ENCODE peak calls at places on chromosomes 13 and 19, in five cellular contexts. M, H, C, T and A are unnamed samples.

GRCh38 chr13:93655132-93655531 is 428.5 kb downstream of the GPC6 start:
- DNase-seq in H (no peak), C (no peak), M (no peak), T (no peak), A (no peak)

GRCh38 chr13:67299731-67300130 is 69.6 kb upstream of the PCDH9 start:
- DNase-seq in H (no peak), T (no peak), M (no peak), C (no peak), A (no peak)

GRCh38 chr19:14406645-14407331 is 12.4 kb downstream of the DDX39A start:
- DNase-seq in H (no peak), C (no peak), T (no peak), M (no peak), A (no peak)

GRCh38 chr19:28168557-28168956 is 1044.4 kb downstream of the UQCRFS1 start:
- DNase-seq in C (no peak), H (peak; percentile 91), T (no peak), M (no peak), A (no peak)

GRCh38 chr13:27405521-27406134 is 18.8 kb upstream of the GTF3A start:
- DNase-seq in M (no peak), H (no peak), C (no peak), T (no peak), A (no peak)

GRCh38 chr19:46656541-46656940 is 4.4 kb downstream of the DACT3 start:
- DNase-seq in C (no peak), T (no peak), H (no peak), M (no peak), A (no peak)

GRCh38 chr13:37540228-37540627 is 58.3 kb downstream of the POSTN start:
- DNase-seq in T (no peak), C (no peak), H (no peak), M (no peak), A (no peak)

GRCh38 chr19:10812196-10812595 is 23.8 kb downstream of the TMED1 start:
- DNase-seq in M (no peak), H (peak; percentile 59), T (no peak), C (no peak), A (peak; percentile 46)

GRCh38 chr19:16581145-16581970 is 9.1 kb upstream of the SLC35E1 start:
- DNase-seq in C (no peak), M (no peak), T (peak; percentile 46), H (no peak), A (no peak)

GRCh38 chr13:44132710-44133109 is 240.9 kb upstream of the SERP2 start:
- DNase-seq in M (no peak), H (no peak), T (peak; percentile 84), C (peak; percentile 15), A (no peak)

GRCh38 chr13:44128522-44128921 is 245.1 kb upstream of the SERP2 start:
- DNase-seq in H (no peak), C (no peak), M (no peak), T (no peak), A (no peak)

GRCh38 chr13:44125943-44126469 is 246.3 kb downstream of the LACC1 start:
- DNase-seq in H (no peak), M (no peak), T (no peak), C (no peak), A (no peak)

GRCh38 chr13:44131069-44131614 is 242.5 kb upstream of the SERP2 start:
- DNase-seq in H (no peak), M (no peak), T (no peak), C (no peak), A (no peak)

DNA sequence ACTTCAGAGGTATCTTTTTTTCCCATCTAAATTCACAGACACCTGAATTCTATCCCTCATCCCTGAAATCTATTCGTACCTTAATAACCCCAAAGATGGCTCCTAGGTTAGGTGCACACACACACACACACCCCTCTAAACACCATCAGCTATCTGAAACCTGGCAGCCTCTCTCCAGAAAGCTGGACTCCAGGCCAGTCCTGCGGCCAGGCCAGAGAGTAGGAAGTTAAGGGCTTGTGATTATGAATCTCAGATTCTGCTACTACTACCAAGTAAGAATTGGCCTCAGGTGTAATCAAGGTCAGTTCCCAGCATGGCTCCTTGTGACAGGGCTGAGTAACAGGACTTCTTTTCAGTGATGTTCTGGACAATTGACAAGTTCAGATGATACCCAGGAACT is 244.2 kb upstream of the SERP2 start:
- DNase-seq in H (no peak), C (no peak), M (no peak), T (no peak), A (no peak)
- H3K4me1 ChIP-seq in H (no peaks in the 10 kb centered on the region), C (no peaks in the 10 kb centered on the region), M (no peaks in the 10 kb centered on the region), T (no peaks in the 10 kb centered on the region), A (peaks cover 8% of the 10 kb centered on the region)

DNA sequence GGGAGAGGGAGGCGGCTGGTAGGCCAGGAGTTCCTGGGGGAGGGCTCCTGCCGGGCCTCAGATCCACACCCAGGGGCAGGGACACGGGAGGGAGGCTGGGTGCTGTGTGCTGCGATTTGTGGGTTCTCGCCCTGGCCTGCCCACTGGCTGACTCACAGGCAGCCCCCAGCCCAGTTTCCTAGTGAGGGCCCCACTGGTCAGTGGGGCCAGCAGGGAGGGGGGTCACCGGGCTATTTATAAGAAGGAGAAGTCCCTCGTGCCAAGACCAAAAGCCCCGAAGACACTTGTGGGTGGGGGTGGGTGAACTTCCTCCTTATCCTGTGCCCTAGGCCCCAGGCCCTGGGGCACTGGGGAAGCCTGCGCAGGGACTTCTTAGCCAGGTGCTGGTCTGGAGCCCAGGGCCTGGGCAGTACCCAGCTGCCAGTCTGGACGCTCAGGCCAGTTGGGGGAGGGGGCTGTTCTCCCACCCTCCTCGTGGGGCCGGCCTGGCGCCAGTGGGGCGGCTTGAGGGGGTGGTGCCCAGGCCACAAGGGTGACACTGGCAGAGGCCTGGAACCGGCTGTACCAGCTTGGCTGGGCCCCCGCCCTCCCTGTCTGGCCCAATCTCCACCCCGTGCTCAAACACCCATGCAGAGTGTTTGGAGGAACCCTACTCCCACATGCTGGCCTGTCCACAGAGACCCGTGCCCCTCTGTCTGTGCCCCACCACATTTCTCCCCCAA is 5.0 kb upstream of the JUNB start:
- DNase-seq in C (no peak), H (peak; percentile 42), M (no peak), T (peak; percentile 87), A (no peak)
- H3K4me1 ChIP-seq in C (no peaks in the 10 kb centered on the region), H (peaks cover 11% of the 10 kb centered on the region), M (peaks cover 71% of the 10 kb centered on the region), T (peaks cover 7% of the 10 kb centered on the region), A (peaks cover 93% of the 10 kb centered on the region)

DNA sequence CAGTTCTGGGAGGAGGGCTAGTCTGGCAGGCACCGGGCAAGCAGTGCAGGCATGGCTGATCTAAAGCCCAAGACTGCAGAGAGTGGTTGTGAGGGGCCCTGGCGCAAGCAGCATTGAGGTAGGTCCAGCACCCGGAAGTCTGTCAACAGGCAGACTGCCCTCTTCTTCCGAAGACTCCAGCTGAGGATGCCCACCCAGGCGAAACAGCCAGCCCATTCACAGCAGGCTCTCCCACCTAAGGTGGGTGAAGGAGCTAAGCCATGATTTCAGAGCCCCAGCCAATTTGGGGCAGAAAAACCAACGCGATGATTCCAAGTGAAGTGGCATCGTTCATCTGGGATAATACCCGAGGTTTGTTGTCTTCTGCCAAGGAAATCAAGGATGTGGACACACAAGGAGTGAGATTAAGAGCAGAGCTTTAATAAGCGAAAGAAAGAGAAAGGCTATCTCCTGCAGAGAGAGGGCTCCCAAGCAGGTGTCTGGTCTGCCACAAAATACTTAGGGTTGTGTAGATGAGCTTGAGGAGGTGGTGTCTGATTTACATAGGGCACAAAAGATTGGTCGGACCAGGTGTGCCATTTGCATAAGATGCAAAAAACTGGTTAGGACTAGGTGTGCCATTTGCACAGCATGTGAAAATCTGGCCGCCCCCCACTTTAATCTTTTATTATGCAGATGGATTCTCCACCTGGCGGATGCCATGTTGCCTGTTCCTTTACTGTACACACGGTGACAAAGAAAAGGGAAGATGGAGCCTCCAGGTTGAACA is 22.6 kb downstream of the FAM124A start:
- DNase-seq in H (peak; percentile 68), M (no peak), T (no peak), C (no peak), A (no peak)
- H3K4me1 ChIP-seq in H (no peaks in the 10 kb centered on the region), M (no peaks in the 10 kb centered on the region), T (no peaks in the 10 kb centered on the region), C (no peaks in the 10 kb centered on the region), A (no peaks in the 10 kb centered on the region)

GRCh38 chr13:69077267-69077666 is 1030.4 kb upstream of the ATXN8OS start:
- DNase-seq in C (no peak), H (no peak), M (no peak), T (no peak), A (no peak)
- H3K4me1 ChIP-seq in C (no peaks in the 10 kb centered on the region), H (no peaks in the 10 kb centered on the region), M (no peaks in the 10 kb centered on the region), T (no peaks in the 10 kb centered on the region), A (no peaks in the 10 kb centered on the region)

GRCh38 chr19:45499196-45500180 is 1.2 kb downstream of the PPM1N start:
- DNase-seq in T (no peak), C (no peak), M (peak; percentile 47), H (peak; percentile 98), A (no peak)

GRCh38 chr19:45496349-45496953 is 396 bp downstream of the RTN2 start:
- DNase-seq in M (no peak), T (peak; percentile 81), C (no peak), H (peak; percentile 92), A (no peak)

GRCh38 chr19:45495178-45495577 is 1.7 kb downstream of the RTN2 start:
- DNase-seq in M (no peak), C (no peak), H (no peak), T (no peak), A (no peak)

GRCh38 chr19:45498411-45499195 is at the start of gene PPM1N:
- DNase-seq in T (no peak), M (peak; percentile 37), C (no peak), H (peak; percentile 83), A (no peak)

GRCh38 chr19:45497791-45498190 is 452 bp upstream of the PPM1N start:
- DNase-seq in C (no peak), H (peak; percentile 73), T (no peak), M (no peak), A (no peak)
- H3K4me1 ChIP-seq in C (no peaks in the 10 kb centered on the region), H (no peaks in the 10 kb centered on the region), T (peaks cover 7% of the 10 kb centered on the region), M (peaks cover 38% of the 10 kb centered on the region), A (peaks cover 24% of the 10 kb centered on the region)

GRCh38 chr13:48165063-48165462 is 67.9 kb upstream of the ITM2B start:
- DNase-seq in M (no peak), H (no peak), T (no peak), C (no peak), A (no peak)

GRCh38 chr13:48162182-48162581 is 67.3 kb upstream of the MED4 start:
- DNase-seq in T (no peak), M (no peak), C (no peak), H (no peak), A (no peak)

GRCh38 chr13:48161530-48162179 is 66.8 kb upstream of the MED4 start:
- DNase-seq in C (peak; percentile 29), H (no peak), T (peak; percentile 70), M (no peak), A (no peak)

GRCh38 chr13:48163066-48163465 is 68.2 kb upstream of the MED4 start:
- DNase-seq in M (no peak), H (no peak), C (no peak), T (no peak), A (no peak)

GRCh38 chr13:48165727-48166126 is 67.3 kb upstream of the ITM2B start:
- DNase-seq in M (no peak), C (no peak), H (no peak), T (no peak), A (no peak)
- H3K4me1 ChIP-seq in M (no peaks in the 10 kb centered on the region), C (no peaks in the 10 kb centered on the region), H (no peaks in the 10 kb centered on the region), T (no peaks in the 10 kb centered on the region), A (peaks cover 6% of the 10 kb centered on the region)